ENCODE peak calls at places on chromosomes 6 and 20, in eight cellular contexts. H is naive thymus-derived CD4-positive, alpha-beta T cell; M is NCI-H1105; X is MCF 10A; J is sigmoid colon; B is SW480; K is Right ventricle myocardium superior; S is stimulated activated CD8-positive, alpha-beta memory T cell treated with anti-CD3 and anti-CD28 coated beads, Interleukin-12 subunit alpha, Interleukin-12 subunit beta, amount 100 ng/mL, for 4 hours. E is an unnamed sample.

GRCh38 chr20:17226410-17227198 is at the start of gene PCSK2:
- DNase-seq in B (no peak), J (peak; percentile 63), K (peak; percentile 47), S (no peak), X (no peak), M (peak; percentile 96), H (no peak), E (peak; percentile 95)

GRCh38 chr6:146673069-146673468 is 74.3 kb downstream of the ADGB start:
- DNase-seq in S (no peak), J (no peak), H (no peak), X (no peak), K (no peak), B (no peak), M (no peak), E (no peak)

GRCh38 chr20:13525225-13525940 is 113.3 kb downstream of the TASP1 start:
- DNase-seq in J (no peak), X (peak; percentile 83), B (no peak), H (no peak), S (no peak), M (no peak), K (no peak), E (no peak)

GRCh38 chr6:76230711-76231110 is 158.2 kb upstream of the IMPG1 start:
- DNase-seq in J (no peak), S (no peak), B (peak; percentile 11), K (no peak), X (peak; percentile 43), H (no peak), M (no peak), E (no peak)

GRCh38 chr20:37379967-37380828 is 34.3 kb downstream of the SRC start:
- DNase-seq in J (peak; percentile 43), K (no peak), M (no peak), B (peak; percentile 55), S (no peak), H (no peak), X (no peak), E (no peak)

GRCh38 chr6:24517659-24518538 is 23.1 kb downstream of the ALDH5A1 start:
- DNase-seq in X (no peak), K (no peak), B (no peak), J (no peak), H (no peak), S (no peak), M (no peak), E (no peak)

GRCh38 chr6:26022166-26022510 is 59.5 kb downstream of the TRIM38 start:
- DNase-seq in X (peak; percentile 73), B (peak; percentile 77), J (peak; percentile 89), H (no peak), M (peak; percentile 71), K (peak; percentile 48), S (no peak), E (no peak)

GRCh38 chr20:15642676-15643075 is 930.6 kb downstream of the KIF16B start:
- DNase-seq in X (no peak), K (no peak), H (no peak), J (no peak), M (no peak), S (no peak), B (no peak), E (no peak)

GRCh38 chr6:24658573-24659511 is 7.9 kb downstream of the TDP2 start:
- DNase-seq in M (no peak), K (no peak), X (peak; percentile 82), H (no peak), S (no peak), J (no peak), B (no peak), E (no peak)

GRCh38 chr6:46989384-46989783 is 52.7 kb downstream of the ADGRF1 start:
- DNase-seq in S (no peak), M (no peak), K (no peak), H (no peak), J (no peak), B (no peak), X (no peak), E (no peak)

GRCh38 chr6:128167552-128167951 is 266.7 kb upstream of the THEMIS start:
- DNase-seq in H (no peak), B (no peak), S (no peak), K (no peak), X (no peak), J (no peak), M (no peak), E (no peak)

GRCh38 chr6:39206250-39206721 is 23.0 kb downstream of the KCNK5 start:
- DNase-seq in J (no peak), H (no peak), S (no peak), M (no peak), K (no peak), X (peak; percentile 61), B (no peak), E (no peak)

GRCh38 chr6:142946181-142946923 is 1.4 kb upstream of the HIVEP2 start:
- DNase-seq in J (peak; percentile 100), M (peak; percentile 86), K (peak; percentile 97), H (peak; percentile 74), B (peak; percentile 93), X (peak; percentile 99), S (peak; percentile 81), E (peak; percentile 95)

GRCh38 chr6:114987281-114987680 is 644.5 kb upstream of the HS3ST5 start:
- DNase-seq in H (no peak), M (no peak), K (no peak), J (no peak), X (no peak), S (no peak), B (no peak), E (no peak)

GRCh38 chr6:149334682-149335160 is 17.2 kb downstream of the TAB2 start:
- DNase-seq in H (no peak), K (no peak), J (no peak), S (no peak), M (no peak), X (peak; percentile 78), B (no peak), E (no peak)

GRCh38 chr6:71533939-71534379 is 245.3 kb downstream of the OGFRL1 start:
- DNase-seq in X (peak; percentile 42), K (no peak), S (no peak), B (no peak), M (no peak), J (no peak), H (no peak), E (no peak)

GRCh38 chr6:35425284-35425683 is 26.9 kb upstream of the FANCE start:
- DNase-seq in J (no peak), S (no peak), B (peak; percentile 20), K (no peak), X (peak; percentile 56), H (no peak), M (no peak), E (no peak)

GRCh38 chr20:36243726-36244125 is 7.4 kb downstream of the AAR2 start:
- DNase-seq in M (no peak), J (no peak), S (no peak), B (no peak), X (no peak), K (no peak), H (no peak), E (no peak)

GRCh38 chr6:156879235-156879995 is 102.2 kb downstream of the ARID1B start:
- DNase-seq in B (no peak), S (no peak), X (no peak), J (no peak), M (no peak), K (no peak), H (no peak), E (no peak)

GRCh38 chr20:49669601-49670189 is 44.0 kb downstream of the B4GALT5 start:
- DNase-seq in X (no peak), B (no peak), M (no peak), S (no peak), J (no peak), H (no peak), K (no peak), E (no peak)

GRCh38 chr6:14092861-14093789 is 24.4 kb upstream of the CD83 start:
- DNase-seq in J (no peak), X (peak; percentile 93), B (no peak), M (no peak), H (no peak), S (no peak), K (no peak), E (no peak)